ENCODE peak calls at places on chromosomes 7 and 10, in seven cellular contexts. One of them, this sample, is unnamed.

GRCh38 chr10:13382759-13383753 is 35.0 kb upstream of the SEPHS1 start:
- DNase-seq in NT2/D1: no peak
- DNase-seq in body of pancreas: peak; percentile 66
- DNase-seq in aorta: no peak
- DNase-seq in lower lobe of right lung: peak; percentile 89
- DNase-seq in CD8-positive, alpha-beta memory T cell: no peak
- DNase-seq in heart right ventricle: no peak
- DNase-seq in this sample: no peak

GRCh38 chr10:61974611-61975010 is 73.1 kb downstream of the ARID5B start:
- DNase-seq in lower lobe of right lung: no peak
- DNase-seq in CD8-positive, alpha-beta memory T cell: no peak
- DNase-seq in heart right ventricle: peak; percentile 33
- DNase-seq in body of pancreas: peak; percentile 62
- DNase-seq in NT2/D1: no peak
- DNase-seq in aorta: peak; percentile 66
- DNase-seq in this sample: no peak

GRCh38 chr10:35707642-35708425 is 65.7 kb upstream of the FZD8 start:
- DNase-seq in lower lobe of right lung: no peak
- DNase-seq in NT2/D1: no peak
- DNase-seq in CD8-positive, alpha-beta memory T cell: no peak
- DNase-seq in body of pancreas: no peak
- DNase-seq in heart right ventricle: no peak
- DNase-seq in aorta: no peak
- DNase-seq in this sample: no peak

GRCh38 chr7:158517571-158517970 is 70.1 kb downstream of the PTPRN2 start:
- DNase-seq in heart right ventricle: no peak
- DNase-seq in body of pancreas: no peak
- DNase-seq in aorta: no peak
- DNase-seq in CD8-positive, alpha-beta memory T cell: no peak
- DNase-seq in lower lobe of right lung: no peak
- DNase-seq in NT2/D1: no peak
- DNase-seq in this sample: no peak

GRCh38 chr7:77409739-77410545 is 6.2 kb downstream of the GSAP start:
- DNase-seq in NT2/D1: no peak
- DNase-seq in aorta: no peak
- DNase-seq in heart right ventricle: no peak
- DNase-seq in lower lobe of right lung: no peak
- DNase-seq in CD8-positive, alpha-beta memory T cell: no peak
- DNase-seq in body of pancreas: no peak
- DNase-seq in this sample: no peak

GRCh38 chr10:123537188-123537961 is 128.8 kb upstream of the GPR26 start:
- DNase-seq in NT2/D1: no peak
- DNase-seq in heart right ventricle: no peak
- DNase-seq in body of pancreas: no peak
- DNase-seq in aorta: no peak
- DNase-seq in lower lobe of right lung: no peak
- DNase-seq in CD8-positive, alpha-beta memory T cell: no peak
- DNase-seq in this sample: no peak

GRCh38 chr7:112635742-112636141 is 154.5 kb downstream of the TMEM168 start:
- DNase-seq in aorta: no peak
- DNase-seq in heart right ventricle: no peak
- DNase-seq in lower lobe of right lung: no peak
- DNase-seq in body of pancreas: no peak
- DNase-seq in NT2/D1: no peak
- DNase-seq in CD8-positive, alpha-beta memory T cell: no peak
- DNase-seq in this sample: no peak

GRCh38 chr7:18689535-18689934 is 194.0 kb downstream of the HDAC9 start:
- DNase-seq in lower lobe of right lung: no peak
- DNase-seq in body of pancreas: no peak
- DNase-seq in aorta: no peak
- DNase-seq in CD8-positive, alpha-beta memory T cell: no peak
- DNase-seq in NT2/D1: no peak
- DNase-seq in heart right ventricle: no peak
- DNase-seq in this sample: no peak

GRCh38 chr10:77062381-77062780 is 575.2 kb downstream of the KCNMA1 start:
- DNase-seq in lower lobe of right lung: no peak
- DNase-seq in body of pancreas: no peak
- DNase-seq in NT2/D1: no peak
- DNase-seq in aorta: no peak
- DNase-seq in CD8-positive, alpha-beta memory T cell: no peak
- DNase-seq in heart right ventricle: no peak
- DNase-seq in this sample: no peak

GRCh38 chr10:122515588-122516231 is 44.8 kb upstream of the DMBT1 start:
- DNase-seq in CD8-positive, alpha-beta memory T cell: peak; percentile 44
- DNase-seq in lower lobe of right lung: no peak
- DNase-seq in body of pancreas: no peak
- DNase-seq in aorta: no peak
- DNase-seq in NT2/D1: no peak
- DNase-seq in heart right ventricle: peak; percentile 27
- DNase-seq in this sample: no peak

GRCh38 chr7:155455776-155456516 is 2.0 kb upstream of the EN2 start:
- DNase-seq in lower lobe of right lung: no peak
- DNase-seq in body of pancreas: no peak
- DNase-seq in NT2/D1: no peak
- DNase-seq in aorta: no peak
- DNase-seq in heart right ventricle: no peak
- DNase-seq in CD8-positive, alpha-beta memory T cell: no peak
- DNase-seq in this sample: no peak

GRCh38 chr7:7913506-7913905 is 55.1 kb upstream of the GLCCI1 start:
- DNase-seq in aorta: no peak
- DNase-seq in body of pancreas: no peak
- DNase-seq in lower lobe of right lung: no peak
- DNase-seq in CD8-positive, alpha-beta memory T cell: no peak
- DNase-seq in heart right ventricle: no peak
- DNase-seq in NT2/D1: no peak
- DNase-seq in this sample: no peak

GRCh38 chr7:151683615-151684407 is 164.1 kb upstream of the RHEB start:
- DNase-seq in CD8-positive, alpha-beta memory T cell: no peak
- DNase-seq in aorta: peak; percentile 33
- DNase-seq in NT2/D1: no peak
- DNase-seq in lower lobe of right lung: no peak
- DNase-seq in body of pancreas: no peak
- DNase-seq in heart right ventricle: no peak
- DNase-seq in this sample: no peak

GRCh38 chr7:22008011-22008410 is 62.3 kb upstream of the CDCA7L start:
- DNase-seq in lower lobe of right lung: no peak
- DNase-seq in aorta: no peak
- DNase-seq in body of pancreas: no peak
- DNase-seq in NT2/D1: no peak
- DNase-seq in heart right ventricle: no peak
- DNase-seq in CD8-positive, alpha-beta memory T cell: no peak
- DNase-seq in this sample: no peak

GRCh38 chr7:158051372-158051760 is 536.3 kb downstream of the PTPRN2 start:
- DNase-seq in aorta: no peak
- DNase-seq in CD8-positive, alpha-beta memory T cell: no peak
- DNase-seq in NT2/D1: no peak
- DNase-seq in body of pancreas: no peak
- DNase-seq in heart right ventricle: no peak
- DNase-seq in lower lobe of right lung: peak; percentile 2
- DNase-seq in this sample: no peak

GRCh38 chr10:7285545-7286322 is 125.1 kb downstream of the SFMBT2 start:
- DNase-seq in body of pancreas: no peak
- DNase-seq in NT2/D1: no peak
- DNase-seq in heart right ventricle: no peak
- DNase-seq in lower lobe of right lung: no peak
- DNase-seq in aorta: no peak
- DNase-seq in CD8-positive, alpha-beta memory T cell: no peak
- DNase-seq in this sample: no peak

GRCh38 chr7:16397497-16398210 is 23.7 kb downstream of the CRPPA start:
- DNase-seq in aorta: no peak
- DNase-seq in body of pancreas: peak; percentile 37
- DNase-seq in lower lobe of right lung: no peak
- DNase-seq in CD8-positive, alpha-beta memory T cell: no peak
- DNase-seq in heart right ventricle: no peak
- DNase-seq in NT2/D1: no peak
- DNase-seq in this sample: no peak

GRCh38 chr7:107966701-107967100 is 36.3 kb downstream of the LAMB1 start:
- DNase-seq in aorta: peak; percentile 55
- DNase-seq in CD8-positive, alpha-beta memory T cell: no peak
- DNase-seq in lower lobe of right lung: no peak
- DNase-seq in heart right ventricle: no peak
- DNase-seq in body of pancreas: no peak
- DNase-seq in NT2/D1: peak; percentile 91
- DNase-seq in this sample: no peak

GRCh38 chr10:84613336-84614021 is 285.1 kb downstream of the CCSER2 start:
- DNase-seq in aorta: no peak
- DNase-seq in body of pancreas: peak; percentile 57
- DNase-seq in heart right ventricle: no peak
- DNase-seq in CD8-positive, alpha-beta memory T cell: no peak
- DNase-seq in lower lobe of right lung: peak; percentile 55
- DNase-seq in NT2/D1: peak; percentile 56
- DNase-seq in this sample: no peak

GRCh38 chr7:27435461-27435860 is 192.9 kb downstream of the EVX1 start:
- DNase-seq in body of pancreas: no peak
- DNase-seq in heart right ventricle: no peak
- DNase-seq in lower lobe of right lung: no peak
- DNase-seq in aorta: no peak
- DNase-seq in CD8-positive, alpha-beta memory T cell: no peak
- DNase-seq in NT2/D1: no peak
- DNase-seq in this sample: no peak

GRCh38 chr10:71697938-71698709 is 21.5 kb downstream of the C10orf105 start:
- DNase-seq in body of pancreas: no peak
- DNase-seq in NT2/D1: no peak
- DNase-seq in aorta: no peak
- DNase-seq in CD8-positive, alpha-beta memory T cell: peak; percentile 41
- DNase-seq in heart right ventricle: no peak
- DNase-seq in lower lobe of right lung: no peak
- DNase-seq in this sample: no peak

GRCh38 chr7:44217133-44217714 is 16.4 kb downstream of the YKT6 start:
- DNase-seq in body of pancreas: no peak
- DNase-seq in heart right ventricle: no peak
- DNase-seq in aorta: peak; percentile 22
- DNase-seq in CD8-positive, alpha-beta memory T cell: no peak
- DNase-seq in NT2/D1: no peak
- DNase-seq in lower lobe of right lung: no peak
- DNase-seq in this sample: no peak

GRCh38 chr7:36296284-36296683 is 93.4 kb upstream of the ANLN start:
- DNase-seq in body of pancreas: no peak
- DNase-seq in aorta: no peak
- DNase-seq in NT2/D1: no peak
- DNase-seq in heart right ventricle: no peak
- DNase-seq in lower lobe of right lung: no peak
- DNase-seq in CD8-positive, alpha-beta memory T cell: no peak
- DNase-seq in this sample: no peak

GRCh38 chr7:11843113-11843765 is 11.2 kb upstream of the THSD7A start:
- DNase-seq in NT2/D1: no peak
- DNase-seq in body of pancreas: no peak
- DNase-seq in CD8-positive, alpha-beta memory T cell: no peak
- DNase-seq in heart right ventricle: no peak
- DNase-seq in aorta: no peak
- DNase-seq in lower lobe of right lung: no peak
- DNase-seq in this sample: no peak

GRCh38 chr10:3961082-3961481 is 176.1 kb upstream of the KLF6 start:
- DNase-seq in NT2/D1: no peak
- DNase-seq in body of pancreas: no peak
- DNase-seq in CD8-positive, alpha-beta memory T cell: peak; percentile 49
- DNase-seq in lower lobe of right lung: no peak
- DNase-seq in heart right ventricle: no peak
- DNase-seq in aorta: no peak
- DNase-seq in this sample: no peak

GRCh38 chr10:100733319-100733718 is 12.1 kb upstream of the PAX2 start:
- DNase-seq in lower lobe of right lung: no peak
- DNase-seq in aorta: no peak
- DNase-seq in NT2/D1: no peak
- DNase-seq in CD8-positive, alpha-beta memory T cell: no peak
- DNase-seq in heart right ventricle: no peak
- DNase-seq in body of pancreas: no peak
- DNase-seq in this sample: no peak
- H3K27me3 ChIP-seq in lower lobe of right lung: peaks cover 98% of the 10 kb centered on the region
- H3K27me3 ChIP-seq in aorta: no peaks in the 10 kb centered on the region
- H3K27me3 ChIP-seq in NT2/D1: peaks cover 99% of the 10 kb centered on the region
- H3K27me3 ChIP-seq in CD8-positive, alpha-beta memory T cell: peaks cover 66% of the 10 kb centered on the region
- H3K27me3 ChIP-seq in heart right ventricle: peaks cover 100% of the 10 kb centered on the region
- H3K27me3 ChIP-seq in body of pancreas: no peaks in the 10 kb centered on the region
- H3K27me3 ChIP-seq in this sample: peaks cover 100% of the 10 kb centered on the region

GRCh38 chr10:23157239-23157661 is 34.9 kb upstream of the PTF1A start:
- DNase-seq in heart right ventricle: no peak
- DNase-seq in lower lobe of right lung: no peak
- DNase-seq in aorta: no peak
- DNase-seq in NT2/D1: no peak
- DNase-seq in CD8-positive, alpha-beta memory T cell: no peak
- DNase-seq in body of pancreas: no peak
- DNase-seq in this sample: no peak
- H3K27me3 ChIP-seq in heart right ventricle: peaks cover 32% of the 10 kb centered on the region
- H3K27me3 ChIP-seq in lower lobe of right lung: no peaks in the 10 kb centered on the region
- H3K27me3 ChIP-seq in aorta: no peaks in the 10 kb centered on the region
- H3K27me3 ChIP-seq in NT2/D1: peaks cover 6% of the 10 kb centered on the region
- H3K27me3 ChIP-seq in CD8-positive, alpha-beta memory T cell: no peaks in the 10 kb centered on the region
- H3K27me3 ChIP-seq in body of pancreas: no peaks in the 10 kb centered on the region
- H3K27me3 ChIP-seq in this sample: peaks cover 34% of the 10 kb centered on the region

GRCh38 chr7:97022451-97023306 is 2.0 kb downstream of the DLX5 start:
- DNase-seq in NT2/D1: no peak
- DNase-seq in lower lobe of right lung: no peak
- DNase-seq in heart right ventricle: no peak
- DNase-seq in body of pancreas: no peak
- DNase-seq in CD8-positive, alpha-beta memory T cell: no peak
- DNase-seq in aorta: no peak
- DNase-seq in this sample: no peak

GRCh38 chr7:97025983-97026704 is 1.5 kb upstream of the DLX5 start:
- DNase-seq in NT2/D1: no peak
- DNase-seq in lower lobe of right lung: no peak
- DNase-seq in aorta: peak; percentile 52
- DNase-seq in body of pancreas: peak; percentile 45
- DNase-seq in CD8-positive, alpha-beta memory T cell: no peak
- DNase-seq in heart right ventricle: no peak
- DNase-seq in this sample: no peak

GRCh38 chr7:97024209-97025129 is at the start of gene DLX5:
- DNase-seq in CD8-positive, alpha-beta memory T cell: no peak
- DNase-seq in NT2/D1: no peak
- DNase-seq in body of pancreas: no peak
- DNase-seq in aorta: peak; percentile 63
- DNase-seq in heart right ventricle: no peak
- DNase-seq in lower lobe of right lung: no peak
- DNase-seq in this sample: no peak

GRCh38 chr7:97026705-97027426 is 2.2 kb upstream of the DLX5 start:
- DNase-seq in heart right ventricle: no peak
- DNase-seq in body of pancreas: no peak
- DNase-seq in aorta: no peak
- DNase-seq in NT2/D1: no peak
- DNase-seq in lower lobe of right lung: no peak
- DNase-seq in CD8-positive, alpha-beta memory T cell: no peak
- DNase-seq in this sample: no peak

GRCh38 chr7:97025130-97025499 is 484 bp upstream of the DLX5 start:
- DNase-seq in body of pancreas: no peak
- DNase-seq in lower lobe of right lung: no peak
- DNase-seq in heart right ventricle: no peak
- DNase-seq in CD8-positive, alpha-beta memory T cell: no peak
- DNase-seq in aorta: no peak
- DNase-seq in NT2/D1: no peak
- DNase-seq in this sample: no peak
- H3K27me3 ChIP-seq in body of pancreas: no peaks in the 10 kb centered on the region
- H3K27me3 ChIP-seq in lower lobe of right lung: peaks cover 83% of the 10 kb centered on the region
- H3K27me3 ChIP-seq in heart right ventricle: peaks cover 93% of the 10 kb centered on the region
- H3K27me3 ChIP-seq in CD8-positive, alpha-beta memory T cell: peaks cover 54% of the 10 kb centered on the region
- H3K27me3 ChIP-seq in aorta: no peaks in the 10 kb centered on the region
- H3K27me3 ChIP-seq in NT2/D1: peaks cover 74% of the 10 kb centered on the region
- H3K27me3 ChIP-seq in this sample: peaks cover 27% of the 10 kb centered on the region

DNA sequence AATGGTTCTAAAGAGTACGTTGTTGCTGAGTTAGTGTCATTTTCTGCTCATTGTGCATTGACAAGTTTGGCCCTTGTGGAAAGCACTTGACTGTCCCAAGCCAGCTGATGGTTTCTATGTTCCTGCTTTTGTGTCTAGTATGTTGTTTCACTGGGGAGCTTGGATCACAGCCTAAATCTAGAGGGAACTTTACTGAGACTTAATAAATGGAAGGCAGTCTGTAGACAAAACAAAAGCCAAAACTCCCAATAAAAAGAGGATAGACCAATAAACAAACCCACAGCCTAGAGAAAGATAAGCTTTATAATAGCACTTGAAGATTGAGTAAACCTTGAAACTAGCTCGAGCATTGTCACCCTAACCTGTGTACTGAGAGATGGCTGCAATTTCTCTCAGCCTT is 196.8 kb downstream of the ADRA2A start:
- DNase-seq in NT2/D1: no peak
- DNase-seq in body of pancreas: no peak
- DNase-seq in aorta: no peak
- DNase-seq in CD8-positive, alpha-beta memory T cell: no peak
- DNase-seq in heart right ventricle: no peak
- DNase-seq in lower lobe of right lung: no peak
- DNase-seq in this sample: no peak
- H3K27me3 ChIP-seq in NT2/D1: no peaks in the 10 kb centered on the region
- H3K27me3 ChIP-seq in body of pancreas: no peaks in the 10 kb centered on the region
- H3K27me3 ChIP-seq in aorta: no peaks in the 10 kb centered on the region
- H3K27me3 ChIP-seq in CD8-positive, alpha-beta memory T cell: no peaks in the 10 kb centered on the region
- H3K27me3 ChIP-seq in heart right ventricle: peaks cover 22% of the 10 kb centered on the region
- H3K27me3 ChIP-seq in lower lobe of right lung: no peaks in the 10 kb centered on the region
- H3K27me3 ChIP-seq in this sample: peaks cover 12% of the 10 kb centered on the region